ENCODE peak calls at places on chromosomes 12 and 14, in four cellular contexts. A, Q, S and L are unnamed samples.
A peak's percentile ranks its signal among the peaks of the same experiment; 100 is the strongest.

GRCh38 chr12:2845280-2845679 is 10.4 kb upstream of the NRIP2 start:
- DNase-seq in A (peak; percentile 79), Q (no peak), S (no peak), L (no peak)

GRCh38 chr12:128069359-128069997 is 197.5 kb upstream of the TMEM132C start:
- DNase-seq in A (peak; percentile 15), Q (peak; percentile 48), S (peak; percentile 77), L (no peak)

GRCh38 chr12:49017764-49018281 is 753 bp downstream of the PRKAG1 start:
- DNase-seq in A (no peak), Q (no peak), S (peak; percentile 52), L (no peak)

GRCh38 chr14:83483063-83483462 is 1949.4 kb upstream of the SEL1L start:
- DNase-seq in A (peak; percentile 58), Q (no peak), S (peak; percentile 7), L (no peak)

GRCh38 chr14:76780058-76780345 is 18.7 kb downstream of the VASH1 start:
- DNase-seq in A (no peak), Q (no peak), S (no peak), L (no peak)

GRCh38 chr14:100045687-100046344 is 19.4 kb upstream of the EVL start:
- DNase-seq in A (no peak), Q (no peak), S (no peak), L (no peak)

GRCh38 chr14:54310151-54310851 is 86.5 kb upstream of the CDKN3 start:
- DNase-seq in A (no peak), Q (no peak), S (no peak), L (peak; percentile 9)

GRCh38 chr12:24982250-24982649 is 33.3 kb upstream of the BCAT1 start:
- DNase-seq in A (no peak), Q (no peak), S (no peak), L (no peak)

GRCh38 chr14:89773644-89774316 is 180.8 kb downstream of the EFCAB11 start:
- DNase-seq in A (no peak), Q (no peak), S (peak; percentile 79), L (no peak)

GRCh38 chr12:3988519-3989217 is 115.5 kb upstream of the PARP11 start:
- DNase-seq in A (no peak), Q (no peak), S (no peak), L (no peak)

GRCh38 chr14:93980464-93981201 is 4.3 kb upstream of the ASB2 start:
- DNase-seq in A (peak; percentile 26), Q (no peak), S (no peak), L (no peak)

GRCh38 chr14:102629700-102630365 is 37.4 kb downstream of the RCOR1 start:
- DNase-seq in A (peak; percentile 36), Q (no peak), S (no peak), L (no peak)

GRCh38 chr12:76587428-76588178 is 28.0 kb upstream of the OSBPL8 start:
- DNase-seq in A (peak; percentile 17), Q (no peak), S (no peak), L (no peak)

DNA sequence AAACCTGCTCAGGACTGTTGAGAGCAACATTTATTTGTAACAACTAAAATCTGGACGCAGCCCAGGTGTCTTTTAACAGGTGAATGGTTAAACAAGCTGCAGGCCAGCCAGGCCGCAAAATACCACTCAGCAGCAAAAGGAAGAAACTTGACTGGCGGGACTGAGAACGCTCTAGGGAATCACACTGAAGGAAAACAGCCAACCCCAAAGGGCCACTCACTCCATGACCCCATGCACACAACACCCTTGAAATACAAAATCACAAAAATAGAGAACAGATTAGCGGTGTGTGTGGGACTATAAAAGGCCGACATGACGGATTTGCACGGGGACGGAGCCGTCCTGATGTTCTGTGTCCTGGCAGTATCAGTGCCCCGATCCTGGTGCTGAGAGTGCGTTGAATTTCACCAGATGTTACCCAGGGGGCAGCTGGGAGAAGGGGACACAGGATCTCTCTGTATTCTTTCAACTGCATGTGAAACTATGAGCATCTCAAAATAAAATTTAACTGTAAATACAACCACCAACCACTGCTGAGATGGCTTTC is 23.0 kb downstream of the VPS37B start:
- DNase-seq in A (no peak), Q (no peak), S (no peak), L (no peak)
- H2AFZ ChIP-seq in A (no peak overlapping the region), Q (no peak overlapping the region), S (no peak overlapping the region), L (no peak overlapping the region)

DNA sequence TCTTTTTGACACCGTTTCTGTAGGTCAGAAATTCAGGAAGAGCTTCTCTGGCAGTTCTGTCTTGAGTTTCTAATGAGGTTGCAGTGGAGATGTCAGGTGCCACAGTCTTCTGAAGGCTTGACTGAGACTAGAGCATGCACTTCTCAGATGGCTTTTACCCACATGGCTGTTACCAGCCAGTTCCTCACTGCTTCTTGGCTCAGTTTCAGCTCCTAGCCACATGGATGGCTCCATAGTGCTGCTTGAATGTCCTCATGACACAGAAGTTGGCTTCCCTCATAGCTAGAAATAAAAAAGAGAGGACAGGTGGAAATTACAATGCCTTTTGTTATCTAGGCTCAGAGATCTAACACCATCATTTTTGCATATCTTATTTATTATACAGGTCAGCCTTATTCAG is 38.1 kb upstream of the SLC2A13 start:
- DNase-seq in A (no peak), Q (no peak), S (no peak), L (no peak)
- H2AFZ ChIP-seq in A (no peak overlapping the region), Q (no peak overlapping the region), S (no peak overlapping the region), L (no peak overlapping the region)

DNA sequence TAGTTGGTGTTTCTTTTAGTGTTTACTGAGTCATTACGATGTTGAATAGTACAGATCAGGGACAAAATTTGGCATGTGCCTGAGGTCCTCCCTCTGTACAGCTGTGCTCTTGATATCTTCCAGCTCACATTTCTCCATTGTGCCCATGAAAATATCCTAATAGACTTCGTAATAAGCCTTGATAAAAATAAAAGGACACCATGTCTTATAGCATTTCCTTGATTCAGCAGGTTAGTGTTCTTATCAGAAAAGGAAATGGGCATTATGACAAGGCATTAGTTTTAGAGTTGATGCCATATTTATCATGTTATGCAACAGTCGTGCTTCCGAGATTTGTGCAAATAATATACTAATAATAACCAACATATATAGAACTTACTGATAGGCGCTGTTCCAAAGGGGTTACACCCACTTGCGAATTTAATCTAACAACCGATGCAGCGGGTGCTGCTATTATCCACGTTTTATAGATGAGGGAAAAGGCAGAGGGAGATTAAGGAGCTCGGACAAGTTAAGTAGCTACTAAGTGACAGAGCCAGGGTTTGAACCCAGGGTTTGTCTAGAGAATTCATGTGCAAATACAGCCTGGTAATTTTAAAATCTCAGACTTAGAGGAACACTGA is 15.2 kb upstream of the WNK1 start:
- DNase-seq in A (no peak), Q (no peak), S (no peak), L (no peak)
- H2AFZ ChIP-seq in A (no peak overlapping the region), Q (no peak overlapping the region), S (no peak overlapping the region), L (peak overlapping the region; percentile 25)

GRCh38 chr12:132185698-132186097 is 41.4 kb downstream of the NOC4L start:
- DNase-seq in A (no peak), Q (no peak), S (no peak), L (no peak)

GRCh38 chr12:132187646-132188450 is 43.6 kb downstream of the NOC4L start:
- DNase-seq in A (no peak), Q (no peak), S (no peak), L (no peak)

GRCh38 chr12:132186857-132187620 is 42.8 kb downstream of the NOC4L start:
- DNase-seq in A (no peak), Q (no peak), S (no peak), L (no peak)

GRCh38 chr12:132188451-132189298 is 44.4 kb downstream of the NOC4L start:
- DNase-seq in A (no peak), Q (no peak), S (no peak), L (no peak)

DNA sequence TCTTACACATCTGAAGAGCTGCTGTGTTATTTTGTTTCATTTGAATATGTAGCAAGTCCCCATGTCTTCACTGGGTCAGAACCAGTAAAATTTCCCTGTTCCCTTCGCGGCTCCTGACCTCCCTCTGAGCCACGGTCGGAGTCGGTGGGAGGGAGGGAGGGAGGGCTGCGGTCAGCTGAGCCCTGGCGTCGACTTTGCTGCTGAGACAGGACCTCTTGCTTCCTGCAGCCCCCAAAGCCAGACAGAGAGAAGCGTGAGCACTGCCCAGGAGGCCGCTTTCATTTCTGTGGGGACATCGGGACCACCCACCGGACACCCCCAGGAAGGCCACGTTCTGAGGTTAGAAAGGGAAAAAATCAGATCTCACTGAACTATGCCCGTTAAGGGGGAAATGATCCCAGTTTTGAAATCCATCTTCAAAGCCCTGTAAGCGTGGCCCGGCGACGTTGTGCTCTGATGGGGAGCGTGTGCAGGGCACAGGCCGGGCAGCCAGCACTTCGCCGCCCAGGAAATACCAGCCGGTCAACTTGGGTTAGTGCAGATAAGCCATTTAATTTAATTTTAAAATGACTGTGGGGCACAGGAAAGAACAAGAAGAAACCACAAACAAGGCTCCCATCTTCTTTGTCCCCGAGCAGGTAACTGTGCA is 42.1 kb downstream of the NOC4L start:
- DNase-seq in A (no peak), Q (no peak), S (no peak), L (no peak)
- H2AFZ ChIP-seq in A (no peak overlapping the region), Q (no peak overlapping the region), S (no peak overlapping the region), L (no peak overlapping the region)

GRCh38 chr14:68843471-68844209 is 50.8 kb upstream of the ZFP36L1 start:
- DNase-seq in A (peak; percentile 75), Q (peak; percentile 69), S (peak; percentile 84), L (no peak)
- H2AFZ ChIP-seq in A (peak overlapping the region; percentile 37), Q (peak overlapping the region; percentile 89), S (peak overlapping the region; percentile 66), L (peak overlapping the region; percentile 63)

GRCh38 chr12:19648173-19648572 is 208.9 kb downstream of the AEBP2 start:
- DNase-seq in A (peak; percentile 9), Q (no peak), S (no peak), L (no peak)

GRCh38 chr12:19642305-19642704 is 203.0 kb downstream of the AEBP2 start:
- DNase-seq in A (no peak), Q (no peak), S (no peak), L (no peak)

GRCh38 chr12:19643635-19644034 is 204.3 kb downstream of the AEBP2 start:
- DNase-seq in A (peak; percentile 76), Q (no peak), S (peak; percentile 64), L (no peak)

GRCh38 chr12:19646599-19646998 is 207.3 kb downstream of the AEBP2 start:
- DNase-seq in A (no peak), Q (no peak), S (no peak), L (no peak)

DNA sequence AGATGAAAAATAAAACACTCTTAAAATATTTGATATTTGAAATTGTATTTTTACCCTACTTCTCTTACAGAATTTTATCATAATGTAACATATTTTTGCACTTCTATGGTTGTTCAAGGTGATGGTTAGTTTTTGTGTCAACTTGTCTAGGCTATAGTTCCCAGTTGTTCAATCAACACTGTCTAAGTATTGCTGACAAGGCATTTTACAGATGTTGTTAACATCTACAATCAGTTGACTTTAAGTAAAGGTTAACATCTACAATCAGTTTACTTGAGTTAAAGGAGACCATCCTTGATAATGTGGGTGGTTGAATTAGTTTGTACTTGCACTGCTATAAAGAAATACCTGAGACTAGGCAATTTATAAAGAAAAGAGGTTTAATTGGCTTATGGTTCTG is 206.5 kb downstream of the AEBP2 start:
- DNase-seq in A (no peak), Q (no peak), S (no peak), L (no peak)
- H2AFZ ChIP-seq in A (no peak overlapping the region), Q (no peak overlapping the region), S (no peak overlapping the region), L (no peak overlapping the region)

DNA sequence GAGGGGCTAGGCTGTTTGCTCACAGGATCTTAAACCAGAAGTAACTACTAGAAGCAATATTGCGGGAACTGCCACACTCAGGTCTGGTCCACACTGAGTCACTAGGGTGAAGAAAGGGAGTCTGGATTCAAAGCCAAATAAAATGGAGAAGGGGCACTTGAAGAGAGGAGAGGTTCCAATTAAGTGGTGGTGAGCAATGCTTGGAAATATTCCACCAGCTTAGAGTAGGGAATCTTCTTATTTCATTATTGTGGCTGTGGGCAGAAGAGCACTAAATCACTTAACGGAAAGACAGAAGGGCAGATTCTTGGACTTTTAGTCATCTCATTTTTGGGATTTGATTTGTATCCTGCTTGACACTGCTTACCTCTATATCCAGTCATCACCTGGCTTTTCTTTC is 48.6 kb upstream of the PPP1R12A start:
- DNase-seq in A (peak; percentile 63), Q (no peak), S (no peak), L (peak; percentile 48)
- H2AFZ ChIP-seq in A (no peak overlapping the region), Q (no peak overlapping the region), S (no peak overlapping the region), L (peak overlapping the region; percentile 48)